ENCODE peak calls at places on chromosomes 4 and X, in seven cellular contexts. Z is BJ; M is ascending aorta; I is dorsolateral prefrontal cortex; N is CD4-positive, alpha-beta T cell; W is SK-N-SH; V is neural progenitor cell. R is an unnamed sample. For H3K27me3, the result is how much of the 10 kb centered on the place peaks cover.

GRCh38 chr4:103400405-103400804 is 202.3 kb upstream of the CENPE start:
- DNase-seq in M (no peak), I (no peak), V (no peak), Z (no peak), W (no peak), N (no peak), R (peak)

GRCh38 chr4:156255608-156256007 is 301.9 kb upstream of the CTSO start:
- DNase-seq in M (no peak), V (no peak), I (no peak), W (no peak), N (no peak), Z (no peak), R (no peak)

GRCh38 chr4:145863191-145863590 is 75.4 kb downstream of the ZNF827 start:
- DNase-seq in N (no peak), I (no peak), Z (no peak), W (no peak), V (no peak), M (no peak), R (no peak)

GRCh38 chr4:2837904-2838496 is 5.6 kb upstream of the ADD1 start:
- DNase-seq in N (peak), M (peak), W (peak), I (no peak), Z (no peak), V (no peak), R (peak)

GRCh38 chr4:92101609-92102231 is 202.0 kb upstream of the GRID2 start:
- DNase-seq in Z (no peak), W (no peak), M (no peak), I (no peak), V (no peak), N (no peak), R (no peak)

GRCh38 chr4:156330436-156331031 is 376.9 kb upstream of the CTSO start:
- DNase-seq in N (no peak), I (no peak), W (no peak), Z (no peak), M (no peak), V (no peak), R (no peak)

GRCh38 chr4:95693594-95693993 is 144.8 kb upstream of the UNC5C start:
- DNase-seq in V (peak), Z (no peak), W (no peak), N (no peak), M (no peak), I (no peak), R (peak)

GRCh38 chr4:140861359-140862181 is 105.4 kb upstream of the TBC1D9 start:
- DNase-seq in M (peak), W (peak), I (no peak), V (peak), N (peak), Z (peak), R (peak)

GRCh38 chr4:41878991-41879491 is 56.2 kb upstream of the TMEM33 start:
- DNase-seq in N (no peak), Z (no peak), V (peak), W (peak), M (no peak), I (no peak), R (no peak)

GRCh38 chr4:184146951-184147350 is 70.7 kb downstream of the ENPP6 start:
- DNase-seq in I (no peak), V (no peak), Z (no peak), N (no peak), W (no peak), M (no peak), R (no peak)

GRCh38 chr4:2797545-2798305 is 4.8 kb downstream of the SH3BP2 start:
- DNase-seq in Z (no peak), I (no peak), W (peak), N (no peak), V (peak), M (peak), R (no peak)

GRCh38 chrX:155993421-155993820 is 4.1 kb upstream of the IL9R start:
- DNase-seq in Z (no peak), W (no peak), M (no peak), N (no peak), V (no peak), I (no peak), R (no peak)

GRCh38 chr4:44121210-44121609 is 327.4 kb downstream of the KCTD8 start:
- DNase-seq in W (no peak), Z (no peak), N (no peak), V (no peak), M (no peak), I (no peak), R (no peak)

DNA sequence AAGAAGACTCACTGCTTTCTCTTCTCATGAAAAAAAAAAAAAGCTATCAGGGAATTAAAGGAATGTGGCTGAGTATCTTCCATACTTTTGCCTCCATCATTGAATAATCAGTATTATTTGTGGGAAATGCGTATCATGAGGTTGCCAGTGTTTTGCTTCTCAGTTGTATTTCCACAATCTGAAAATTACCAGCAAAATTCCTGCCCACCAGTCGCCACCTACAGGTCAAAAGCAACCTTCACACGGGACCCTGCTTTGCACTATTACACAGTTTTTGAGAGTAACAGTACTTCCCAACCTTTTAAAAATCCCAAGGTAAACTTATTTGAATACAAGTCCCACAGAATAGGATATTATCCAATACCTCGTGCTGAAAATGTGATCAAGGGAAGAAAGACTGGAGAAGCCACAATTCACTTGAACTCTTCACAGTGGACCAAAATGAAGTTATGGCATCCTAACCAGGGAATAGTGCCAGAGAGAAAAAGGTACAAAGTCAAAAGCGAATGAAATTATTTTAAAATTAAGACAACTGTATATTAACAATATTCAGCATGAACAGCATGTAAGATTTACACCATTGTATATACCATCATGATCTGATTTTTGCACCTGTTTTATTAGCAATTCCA is 30.4 kb downstream of the PGRMC1 start:
- DNase-seq in W (peak), M (no peak), I (no peak), Z (no peak), V (peak), N (no peak), R (peak)
- TF ChIP-seq CTCF in W (peak), M (no peak), I (peak), Z (peak), V (peak), N (peak), R (peak)

DNA sequence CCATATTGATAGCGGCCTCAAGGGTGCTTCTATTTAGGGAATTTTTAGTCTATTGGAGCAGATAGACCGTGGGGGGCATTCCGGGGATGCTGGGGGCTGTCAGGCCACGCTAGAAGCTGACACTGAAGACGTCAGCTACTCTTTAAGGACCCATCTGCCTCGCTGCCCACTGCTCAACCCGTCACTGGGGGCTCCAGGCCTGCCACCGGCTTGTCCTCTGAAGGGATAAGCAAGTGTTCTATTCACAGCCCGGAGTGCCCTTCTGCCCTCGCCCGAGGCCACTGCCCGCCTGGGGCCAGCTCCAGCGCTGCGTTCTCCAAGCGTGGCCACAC is 674 bp upstream of the MSL3 start:
- DNase-seq in I (no peak), Z (no peak), V (no peak), N (no peak), W (no peak), M (no peak), R (no peak)
- H3K27me3 ChIP-seq in I (under half), Z (under half), V (under half), N (under half), W (under half), M (under half), R (under half)

DNA sequence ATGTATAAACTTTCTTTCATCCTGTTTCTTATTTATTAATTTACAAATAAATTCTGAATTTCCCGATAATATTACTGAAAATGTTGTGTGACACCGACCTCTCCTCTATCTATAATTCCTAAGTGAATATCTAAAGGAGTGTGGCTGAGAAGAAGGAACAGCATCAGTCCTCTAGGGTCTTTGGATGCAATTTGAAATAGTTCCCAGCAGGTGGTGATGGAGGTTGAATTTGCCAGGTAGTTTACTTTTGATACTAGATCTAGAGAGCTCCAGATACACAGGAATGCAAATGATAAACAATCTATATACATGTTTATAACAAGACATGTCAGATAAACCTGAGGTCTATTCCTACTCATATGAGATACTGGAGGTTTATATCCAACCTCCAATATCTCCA is 305.4 kb downstream of the PCDH18 start:
- DNase-seq in I (no peak), Z (no peak), N (no peak), M (no peak), W (peak), V (peak), R (no peak)
- TF ChIP-seq CTCF in I (no peak), Z (peak), N (no peak), M (no peak), W (peak), V (peak), R (peak)

GRCh38 chrX:56313308-56313707 is 81.2 kb downstream of the KLF8 start:
- DNase-seq in V (no peak), Z (no peak), W (no peak), N (no peak), I (no peak), M (no peak), R (no peak)
- H3K27me3 ChIP-seq in V (under half), Z (under half), W (under half), N (under half), I (under half), M (under half), R (under half)

GRCh38 chrX:80285131-80285773 is 135.0 kb upstream of the TENT5D start:
- DNase-seq in M (no peak), W (peak), V (peak), N (no peak), Z (no peak), I (no peak), R (no peak)
- TF ChIP-seq CTCF in M (no peak), W (peak), V (peak), N (no peak), Z (no peak), I (no peak), R (peak)

DNA sequence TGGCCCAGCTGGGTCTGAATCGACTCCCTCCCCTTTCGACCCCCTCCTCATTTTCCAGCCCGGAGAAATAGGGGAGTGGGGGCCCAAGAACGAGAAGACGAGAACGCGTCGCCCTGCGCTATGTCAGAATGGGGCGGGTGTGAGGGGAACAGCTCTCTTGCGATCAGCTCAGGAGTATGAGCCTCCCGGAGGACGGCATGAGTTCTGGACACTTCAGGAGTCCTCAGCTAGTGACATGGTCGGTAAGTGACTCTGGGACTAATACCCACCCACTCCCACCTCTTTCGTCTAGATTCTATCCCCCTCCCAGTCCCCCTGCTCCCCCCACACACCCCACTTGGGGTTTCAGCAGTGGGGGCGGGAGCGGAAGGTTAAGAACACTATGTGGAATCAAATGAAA is 944 bp downstream of the KLF8 start:
- DNase-seq in W (no peak), Z (no peak), M (no peak), N (no peak), V (peak), I (no peak), R (no peak)
- H3K27me3 ChIP-seq in W (half or more), Z (under half), M (under half), N (under half), V (under half), I (under half), R (under half)

R was measured in brain microvascular endothelial cell.